ENCODE peak calls at places on chromosome 14, in four cellular contexts. I is tibial artery, G is IMR-90, F is AG04450. K is an unnamed sample.
A peak's percentile ranks its signal among the peaks of the same experiment; 100 is the strongest.

GRCh38 chr14:97713023-97713422 is 915.8 kb downstream of the VRK1 start:
- DNase-seq in I (no peak), G (no peak), F (no peak), K (no peak)

GRCh38 chr14:73452341-73453191 is 5.8 kb downstream of the NUMB start:
- DNase-seq in I (no peak), G (peak; percentile 97), F (peak; percentile 85), K (peak; percentile 31)

GRCh38 chr14:95998656-95999055 is 40.5 kb upstream of the C14orf132 start:
- DNase-seq in I (no peak), G (peak; percentile 53), F (peak; percentile 13), K (no peak)

GRCh38 chr14:33509927-33510535 is 440.8 kb downstream of the EGLN3 start:
- DNase-seq in I (no peak), G (no peak), F (no peak), K (no peak)

GRCh38 chr14:67456732-67457131 is 31.8 kb downstream of the TMEM229B start:
- DNase-seq in I (no peak), G (no peak), F (no peak), K (no peak)

GRCh38 chr14:83147006-83147405 is 1613.4 kb upstream of the SEL1L start:
- DNase-seq in I (no peak), G (peak; percentile 90), F (peak; percentile 49), K (no peak)

GRCh38 chr14:34403646-34404045 is 58.4 kb downstream of the SPTSSA start:
- DNase-seq in I (no peak), G (no peak), F (no peak), K (no peak)

GRCh38 chr14:35046751-35047536 is 872 bp downstream of the FAM177A1 start:
- DNase-seq in I (no peak), G (peak; percentile 4), F (no peak), K (no peak)

GRCh38 chr14:95297832-95298231 is 21.9 kb downstream of the CLMN start:
- DNase-seq in I (no peak), G (no peak), F (no peak), K (no peak)

GRCh38 chr14:80403036-80403435 is 191.7 kb upstream of the DIO2 start:
- DNase-seq in I (no peak), G (no peak), F (no peak), K (no peak)

GRCh38 chr14:96384740-96385139 is 7.2 kb upstream of the AK7 start:
- DNase-seq in I (no peak), G (no peak), F (no peak), K (no peak)

GRCh38 chr14:73180385-73180805 is 44.1 kb downstream of the PSEN1 start:
- DNase-seq in I (no peak), G (peak; percentile 77), F (peak; percentile 23), K (no peak)

GRCh38 chr14:61026523-61026922 is 45.5 kb downstream of the SLC38A6 start:
- DNase-seq in I (no peak), G (no peak), F (no peak), K (peak; percentile 13)

GRCh38 chr14:41597647-41598046 is 9.0 kb upstream of the LRFN5 start:
- DNase-seq in I (no peak), G (no peak), F (no peak), K (no peak)

GRCh38 chr14:77264466-77265186 is 6.4 kb downstream of the NGB start:
- DNase-seq in I (no peak), G (no peak), F (no peak), K (no peak)

GRCh38 chr14:103286968-103287850 is 46.8 kb upstream of the EIF5 start:
- DNase-seq in I (no peak), G (no peak), F (no peak), K (peak; percentile 22)

GRCh38 chr14:103897075-103897947 is 30.9 kb upstream of the TDRD9 start:
- DNase-seq in I (no peak), G (no peak), F (no peak), K (no peak)

GRCh38 chr14:55136868-55137785 is 8.1 kb downstream of the LGALS3 start:
- DNase-seq in I (peak; percentile 87), G (peak; percentile 88), F (peak; percentile 71), K (no peak)

GRCh38 chr14:51681411-51681810 is 29.7 kb downstream of the FRMD6 start:
- DNase-seq in I (no peak), G (no peak), F (no peak), K (no peak)

GRCh38 chr14:67738740-67739504 is 37.2 kb downstream of the RDH12 start:
- DNase-seq in I (peak; percentile 89), G (peak; percentile 93), F (peak; percentile 49), K (peak; percentile 65)

GRCh38 chr14:35400707-35401421 is 3.7 kb downstream of the NFKBIA start:
- DNase-seq in I (no peak), G (no peak), F (no peak), K (no peak)

GRCh38 chr14:76336876-76337275 is 39.1 kb upstream of the ESRRB start:
- DNase-seq in I (peak; percentile 10), G (no peak), F (no peak), K (no peak)

GRCh38 chr14:75214558-75214957 is 38.1 kb upstream of the TMED10 start:
- DNase-seq in I (no peak), G (no peak), F (no peak), K (no peak)
- H3K9me3 ChIP-seq in I (no peaks in the 10 kb centered on the region), G (no peaks in the 10 kb centered on the region), F (no peaks in the 10 kb centered on the region), K (no peaks in the 10 kb centered on the region)

DNA sequence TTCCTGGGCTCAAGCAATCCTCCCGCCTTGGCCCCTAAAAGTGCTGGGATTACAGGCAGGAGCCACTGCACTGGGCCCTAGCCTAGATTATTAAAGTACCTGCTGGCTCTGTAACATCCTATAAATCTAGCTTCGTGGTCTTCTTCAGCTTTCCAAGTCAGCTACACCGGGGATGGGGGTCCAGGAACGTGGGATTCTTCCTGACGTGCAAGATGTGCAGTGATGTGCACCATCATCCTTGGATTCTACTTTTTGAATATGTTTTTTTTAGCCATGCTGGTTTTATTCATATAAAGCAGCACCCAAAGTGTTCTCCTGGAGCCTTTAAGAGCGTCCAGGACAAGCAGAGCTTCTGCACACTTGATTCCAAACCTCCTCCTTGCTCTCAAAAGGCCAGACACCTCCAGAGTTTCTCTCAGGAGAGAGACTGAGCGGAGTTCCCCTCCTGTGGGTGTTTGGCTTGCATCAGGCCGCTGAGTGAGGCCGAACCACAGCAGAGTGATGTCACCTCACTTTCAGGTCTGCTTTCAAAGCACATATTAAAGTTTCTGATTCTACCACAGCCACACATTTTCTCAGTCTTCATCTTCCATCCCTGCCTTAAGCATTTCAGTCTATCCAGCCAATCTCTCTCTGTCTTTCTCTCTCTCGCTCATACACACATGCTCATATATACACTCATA is 33.4 kb downstream of the VCPKMT start:
- DNase-seq in I (no peak), G (peak; percentile 86), F (peak; percentile 50), K (no peak)
- H3K27ac ChIP-seq in I (no peak overlapping the region), G (no peak overlapping the region), F (peak overlapping the region; percentile 87), K (no peak overlapping the region)

DNA sequence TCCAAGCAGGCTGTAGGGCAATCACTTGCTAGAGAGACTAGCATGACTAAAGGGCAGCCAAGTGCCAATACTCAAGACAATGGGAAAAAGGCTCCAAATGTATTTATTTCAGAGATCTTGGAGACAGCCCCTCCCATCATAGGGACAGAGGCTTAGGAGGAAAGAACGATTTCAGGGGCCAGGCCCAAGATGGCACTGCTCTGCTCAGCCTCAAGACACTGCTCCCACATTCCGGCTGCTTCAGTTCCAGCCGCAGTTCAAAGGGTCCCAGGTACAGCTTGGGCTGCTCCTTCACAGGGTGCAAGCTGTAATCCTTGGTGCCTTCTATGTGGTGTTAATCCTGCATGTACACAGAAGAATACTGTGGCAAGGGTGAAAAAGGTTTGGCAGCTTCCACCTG is 19.4 kb upstream of the OR4K5 start:
- DNase-seq in I (no peak), G (no peak), F (no peak), K (no peak)
- H3K9me3 ChIP-seq in I (peaks cover 20% of the 10 kb centered on the region), G (peaks cover 30% of the 10 kb centered on the region), F (peaks cover 18% of the 10 kb centered on the region), K (no peaks in the 10 kb centered on the region)

DNA sequence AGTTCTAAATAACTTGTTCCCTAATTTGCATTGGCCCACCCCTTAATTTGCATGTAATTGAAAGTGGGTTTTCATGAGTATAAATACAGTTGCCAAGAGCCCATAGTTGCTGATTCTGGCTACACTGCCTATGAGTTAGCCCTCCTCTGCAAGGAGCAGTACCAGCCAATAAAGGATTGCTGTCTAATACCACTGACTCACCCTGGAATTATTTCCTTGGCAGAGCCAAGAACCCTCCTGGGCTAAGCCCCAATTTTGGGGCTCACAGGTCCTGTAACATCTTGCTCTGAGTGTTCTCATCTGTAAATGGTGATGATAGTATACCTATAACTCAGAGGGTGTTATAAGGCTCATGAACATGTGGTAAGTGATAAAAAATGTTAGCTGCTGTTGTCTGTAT is 6.8 kb downstream of the TTC8 start:
- DNase-seq in I (peak; percentile 70), G (peak; percentile 81), F (no peak), K (no peak)
- H3K27ac ChIP-seq in I (peak overlapping the region; percentile 68), G (no peak overlapping the region), F (no peak overlapping the region), K (no peak overlapping the region)

DNA sequence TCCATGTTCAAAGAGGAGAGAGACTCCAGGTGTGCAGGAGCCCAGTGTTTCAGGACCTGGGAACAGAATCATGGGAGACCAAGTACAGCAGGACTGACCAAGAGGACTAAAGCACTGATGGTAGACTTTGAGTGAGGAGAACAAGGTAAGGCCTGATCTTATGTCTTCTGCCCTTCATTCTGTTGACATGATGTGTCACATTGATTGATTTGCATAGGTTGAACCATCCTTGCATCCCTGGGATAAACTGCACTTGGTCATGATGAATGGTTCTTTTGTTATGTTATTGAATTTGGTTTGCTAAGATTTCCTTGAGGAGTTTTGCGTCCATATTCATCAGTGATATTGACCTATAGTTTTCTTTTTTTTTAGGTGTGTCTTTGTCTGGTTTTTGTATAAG is 497.0 kb downstream of the TMEM121 start:
- DNase-seq in I (no peak), G (no peak), F (no peak), K (no peak)
- H3K9me3 ChIP-seq in I (no peaks in the 10 kb centered on the region), G (peaks cover 3% of the 10 kb centered on the region), F (peaks cover 35% of the 10 kb centered on the region), K (no peaks in the 10 kb centered on the region)

GRCh38 chr14:68969278-68969677 is 9.8 kb downstream of the ACTN1 start:
- DNase-seq in I (no peak), G (no peak), F (no peak), K (no peak)
- H3K27ac ChIP-seq in I (peak overlapping the region; percentile 100), G (peak overlapping the region; percentile 55), F (peak overlapping the region; percentile 31), K (no peak overlapping the region)

DNA sequence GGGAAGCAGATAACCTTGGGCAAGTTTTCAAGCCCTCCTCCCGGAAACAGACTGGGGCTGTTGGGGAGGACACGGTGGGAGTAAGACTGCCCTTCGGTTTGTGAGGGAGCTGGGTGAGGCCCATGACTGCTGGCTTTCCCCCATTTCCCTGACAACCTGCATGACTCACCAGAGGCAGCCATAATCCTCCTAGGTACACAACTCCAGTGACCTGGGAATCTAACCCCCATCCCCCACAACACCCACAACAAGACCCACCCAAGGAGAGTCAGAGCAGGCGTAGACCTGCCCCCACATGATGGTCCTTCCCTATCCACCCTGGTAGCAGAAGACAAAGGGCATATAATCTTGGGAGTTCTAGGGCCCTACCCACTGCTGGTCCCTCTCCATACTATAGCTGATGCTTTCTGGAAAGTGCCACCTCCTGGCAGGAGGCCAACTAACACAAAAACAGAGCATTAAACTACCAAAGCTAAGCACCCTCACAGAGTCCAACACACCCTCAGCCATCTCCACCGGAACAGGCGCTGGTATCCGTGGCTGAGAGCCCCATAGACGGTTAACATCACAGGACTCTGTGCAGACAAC is 14.8 kb downstream of the DDX24 start:
- DNase-seq in I (no peak), G (no peak), F (no peak), K (no peak)
- H3K9me3 ChIP-seq in I (no peaks in the 10 kb centered on the region), G (peaks cover 2% of the 10 kb centered on the region), F (no peaks in the 10 kb centered on the region), K (no peaks in the 10 kb centered on the region)

GRCh38 chr14:39030209-39030608 is 72.8 kb downstream of the SEC23A start:
- DNase-seq in I (no peak), G (no peak), F (no peak), K (no peak)
- H3K27ac ChIP-seq in I (no peak overlapping the region), G (no peak overlapping the region), F (no peak overlapping the region), K (no peak overlapping the region)